ENCODE peak calls at places on chromosomes 3 and 15, in eight cellular contexts. L is right cardiac atrium; W is naive thymus-derived CD4-positive, alpha-beta T cell; B is Panc1; C is activated naive CD8-positive, alpha-beta T cell treated with anti-CD3 and anti-CD28 coated beads, Interleukin-2, amount 10 ng/mL, durations not matched to agents 7 days and 5 days; O is left lobe of liver; E is foreskin keratinocyte; Q is activated CD4-positive, CD25-positive, alpha-beta regulatory T cell treated with anti-CD3 and anti-CD28 coated beads, Interleukin-2, amount 50 U/mL, for 24 hours. A is an unnamed sample.

GRCh38 chr3:182078929-182079328 is 367.2 kb downstream of the SOX2 start:
- ATAC-seq in L (no peak), E (no peak), C (no peak), Q (no peak), W (no peak), O (no peak), B (no peak), A (no peak)

GRCh38 chr3:150697646-150698045 is 6.1 kb downstream of the ERICH6 start:
- ATAC-seq in B (peak), L (no peak), C (no peak), O (no peak), E (no peak), W (no peak), Q (no peak), A (no peak)

GRCh38 chr3:58020740-58021071 is 12.5 kb downstream of the FLNB start:
- ATAC-seq in W (no peak), E (no peak), C (no peak), L (peak), B (no peak), Q (no peak), O (no peak), A (peak)

GRCh38 chr3:50370594-50370993 is 11.3 kb upstream of the TMEM115 start:
- ATAC-seq in Q (no peak), O (no peak), E (peak), C (no peak), W (no peak), L (no peak), B (no peak), A (peak)

GRCh38 chr15:31081568-31082250 is 19.8 kb downstream of the TRPM1 start:
- ATAC-seq in C (no peak), L (no peak), B (peak), E (peak), O (peak), Q (no peak), W (no peak), A (no peak)

GRCh38 chr3:65617787-65618186 is 420.9 kb downstream of the MAGI1 start:
- ATAC-seq in L (no peak), Q (no peak), C (no peak), E (no peak), B (no peak), W (no peak), O (no peak), A (no peak)

GRCh38 chr3:129035360-129036233 is 25.0 kb upstream of the GP9 start:
- ATAC-seq in B (no peak), W (peak), E (no peak), C (peak), L (no peak), Q (no peak), O (peak), A (no peak)

GRCh38 chr15:43881944-43882343 is 55.1 kb downstream of the WDR76 start:
- ATAC-seq in E (no peak), Q (no peak), O (peak), B (no peak), L (no peak), W (no peak), C (no peak), A (peak)

GRCh38 chr15:92611995-92612745 is 43.4 kb downstream of the FAM174B start:
- ATAC-seq in B (peak), Q (no peak), W (no peak), O (peak), C (no peak), L (no peak), E (no peak), A (no peak)

GRCh38 chr15:71256934-71257333 is 141.7 kb downstream of the THSD4 start:
- ATAC-seq in Q (no peak), L (no peak), W (no peak), E (no peak), O (no peak), B (no peak), C (no peak), A (no peak)

GRCh38 chr3:31291818-31292217 is 240.9 kb upstream of the STT3B start:
- ATAC-seq in W (no peak), E (peak), B (no peak), O (no peak), C (no peak), Q (no peak), L (no peak), A (no peak)

GRCh38 chr3:151169700-151170224 is 33.3 kb downstream of the GPR171 start:
- ATAC-seq in O (peak), L (peak), W (peak), Q (no peak), C (no peak), B (no peak), E (no peak), A (no peak)

GRCh38 chr3:126782554-126782953 is 78.5 kb downstream of the CHCHD6 start:
- ATAC-seq in O (no peak), W (no peak), Q (no peak), C (no peak), L (peak), E (peak), B (peak), A (peak)

GRCh38 chr3:48528754-48529153 is 24.8 kb upstream of the SHISA5 start:
- ATAC-seq in W (peak), O (no peak), C (no peak), Q (no peak), L (no peak), B (no peak), E (no peak), A (no peak)

A was measured in SK-N-SH treated with all-trans-retinoic acid at 6 μM for 48 hours.